ENCODE peak calls at places on chromosome 17, in nine cellular contexts. X is adrenal gland; O is iPS DF 19.7; C is NCI-H1436; F is NCI-H748 treated with DMSO at 0.1 percent for 48 hours; L is LHCN-M2; J is stimulated activated CD4-positive, alpha-beta T cell treated with anti-CD3 and anti-CD28 coated beads, Interleukin-12 subunit alpha, Interleukin-12 subunit beta, amount 100 ng/mL, for 48 hours; P is mucosa of descending colon; I is esophagus muscularis mucosa. A is an unnamed sample.

GRCh38 chr17:20266806-20267458 is 200.4 kb downstream of the LGALS9B start:
- DNase-seq in X (peak), I (no peak), L (peak), P (no peak), J (no peak), O (no peak), C (peak), F (peak), A (no peak)

GRCh38 chr17:42571435-42572225 is 4.7 kb downstream of the MLX start:
- DNase-seq in C (no peak), O (no peak), X (no peak), F (no peak), J (no peak), P (peak), I (no peak), L (no peak), A (no peak)

GRCh38 chr17:55622547-55622946 is 100.1 kb downstream of the TMEM100 start:
- DNase-seq in C (no peak), J (no peak), I (no peak), F (no peak), L (peak), X (no peak), P (no peak), O (no peak), A (no peak)

GRCh38 chr17:6327007-6327406 is 107.9 kb downstream of the AIPL1 start:
- DNase-seq in X (peak), I (no peak), O (no peak), P (no peak), F (no peak), C (no peak), L (no peak), J (no peak), A (no peak)

GRCh38 chr17:69425978-69426377 is 11.5 kb downstream of the MAP2K6 start:
- DNase-seq in X (no peak), I (no peak), C (no peak), J (no peak), O (no peak), F (no peak), L (no peak), P (no peak), A (no peak)

GRCh38 chr17:44094701-44095387 is 24.3 kb downstream of the G6PC3 start:
- DNase-seq in L (peak), X (no peak), C (no peak), P (no peak), J (no peak), I (no peak), F (no peak), O (no peak), A (no peak)

GRCh38 chr17:77571562-77571981 is 386.9 kb upstream of the TNRC6C start:
- DNase-seq in C (no peak), J (no peak), L (peak), P (no peak), O (no peak), X (no peak), I (no peak), F (no peak), A (peak)

GRCh38 chr17:57924677-57925076 is 30.5 kb downstream of the CUEDC1 start:
- DNase-seq in F (no peak), X (no peak), J (no peak), I (no peak), L (no peak), C (no peak), P (no peak), O (no peak), A (peak)

GRCh38 chr17:81101614-81102306 is 63.5 kb upstream of the PVALEF start:
- DNase-seq in C (peak), L (peak), O (peak), X (peak), I (no peak), P (peak), J (peak), F (peak), A (peak)

GRCh38 chr17:53118948-53119347 is 703.8 kb upstream of the KIF2B start:
- DNase-seq in J (no peak), X (no peak), C (no peak), L (no peak), O (no peak), F (no peak), I (no peak), P (no peak), A (no peak)

GRCh38 chr17:29621751-29622194 is 939 bp downstream of the CORO6 start:
- DNase-seq in O (no peak), J (no peak), F (no peak), I (no peak), P (no peak), X (no peak), C (no peak), L (peak), A (peak)

GRCh38 chr17:78278139-78278741 is 46.8 kb downstream of the TMEM235 start:
- DNase-seq in P (no peak), J (no peak), X (no peak), I (no peak), C (peak), F (no peak), L (peak), O (no peak), A (no peak)

GRCh38 chr17:48003686-48004120 is 32.8 kb downstream of the CDK5RAP3 start:
- DNase-seq in P (no peak), J (no peak), X (no peak), L (no peak), O (no peak), I (no peak), F (peak), C (no peak), A (peak)

GRCh38 chr17:32876414-32877163 is at the start of gene MYO1D:
- DNase-seq in P (peak), I (no peak), J (peak), O (no peak), F (peak), L (peak), C (peak), X (peak), A (peak)

GRCh38 chr17:50181155-50181554 is 15.3 kb downstream of the SGCA start:
- DNase-seq in C (no peak), P (no peak), J (no peak), L (no peak), O (no peak), F (no peak), X (no peak), I (no peak), A (no peak)

GRCh38 chr17:21019976-21020575 is 22.7 kb downstream of the USP22 start:
- DNase-seq in L (no peak), F (no peak), J (no peak), X (no peak), O (no peak), P (peak), I (no peak), C (peak), A (peak)

GRCh38 chr17:57720636-57721035 is 24.5 kb downstream of the CCDC182 start:
- DNase-seq in X (no peak), J (no peak), P (no peak), O (no peak), L (no peak), C (no peak), F (no peak), I (no peak), A (no peak)

GRCh38 chr17:57638284-57638683 is 106.8 kb downstream of the CCDC182 start:
- DNase-seq in J (no peak), C (no peak), X (no peak), O (no peak), P (no peak), L (peak), F (no peak), I (no peak), A (no peak)

GRCh38 chr17:63390090-63390489 is 56.0 kb downstream of the CYB561 start:
- DNase-seq in L (peak), X (no peak), I (no peak), P (no peak), O (no peak), C (no peak), F (no peak), J (no peak), A (no peak)

GRCh38 chr17:29039764-29040598 is 3.0 kb upstream of the PIPOX start:
- DNase-seq in P (no peak), C (no peak), I (no peak), X (no peak), L (peak), F (no peak), O (no peak), J (no peak), A (no peak)

GRCh38 chr17:7398612-7399011 is 4.3 kb upstream of the PLSCR3 start:
- DNase-seq in F (no peak), C (no peak), O (no peak), X (no peak), I (no peak), L (no peak), J (no peak), P (no peak), A (no peak)

GRCh38 chr17:37833237-37833859 is 88.5 kb upstream of the HNF1B start:
- DNase-seq in I (no peak), P (no peak), F (no peak), X (no peak), C (no peak), L (no peak), O (no peak), J (peak), A (no peak)

GRCh38 chr17:39822051-39822450 is 42.1 kb downstream of the IKZF3 start:
- DNase-seq in X (no peak), I (no peak), J (no peak), C (no peak), F (no peak), L (no peak), O (no peak), P (no peak), A (no peak)

GRCh38 chr17:30376621-30377452 is 1.9 kb upstream of the CPD start:
- DNase-seq in X (no peak), L (peak), J (peak), I (no peak), F (peak), C (peak), O (no peak), P (no peak), A (no peak)

GRCh38 chr17:75142236-75142971 is 10.9 kb upstream of the NT5C start:
- DNase-seq in F (no peak), P (no peak), C (no peak), I (no peak), L (no peak), J (no peak), X (no peak), O (no peak), A (no peak)

A was measured in cerebellar cortex.